ENCODE peak calls at places on chromosome 9, in seven cellular contexts. K is colonic mucosa, W is endodermal cell, J is fibroblast of lung, V is PC-3, H is Karpas-422, Q is GM23248. I is an unnamed sample.

GRCh38 chr9:111831371-111832108 is 36.8 kb upstream of the SHOC1 start:
- DNase-seq in J (no peak), K (no peak), Q (no peak), W (no peak), V (no peak), H (no peak), I (no peak)

GRCh38 chr9:105309531-105309931 is 65.1 kb downstream of the SLC44A1 start:
- DNase-seq in V (no peak), W (no peak), Q (peak; percentile 78), H (no peak), J (no peak), K (no peak), I (no peak)

GRCh38 chr9:27799326-27799725 is 226.0 kb upstream of the C9orf72 start:
- DNase-seq in V (no peak), J (no peak), W (no peak), H (no peak), Q (no peak), K (no peak), I (no peak)

GRCh38 chr9:132283863-132284262 is 70.9 kb downstream of the SETX start:
- DNase-seq in W (no peak), V (no peak), J (peak; percentile 29), H (no peak), Q (peak; percentile 45), K (no peak), I (no peak)

GRCh38 chr9:88968799-88969198 is 22.5 kb upstream of the S1PR3 start:
- DNase-seq in Q (no peak), K (no peak), H (no peak), W (no peak), V (no peak), J (no peak), I (no peak)

GRCh38 chr9:5269249-5269715 is 35.2 kb downstream of the RLN2 start:
- DNase-seq in W (peak; percentile 63), Q (peak; percentile 19), J (no peak), V (peak; percentile 74), K (no peak), H (peak; percentile 33), I (peak; percentile 78)

GRCh38 chr9:110048976-110049698 is 158.8 kb downstream of the C9orf152 start:
- DNase-seq in H (peak; percentile 44), V (peak; percentile 35), J (peak; percentile 50), W (peak; percentile 75), K (peak; percentile 30), Q (peak; percentile 66), I (peak; percentile 27)

GRCh38 chr9:70131296-70131695 is 87.6 kb downstream of the MAMDC2 start:
- DNase-seq in H (no peak), J (no peak), Q (no peak), K (no peak), W (no peak), V (no peak), I (no peak)

GRCh38 chr9:89360465-89360864 is 42.2 kb downstream of the SECISBP2 start:
- DNase-seq in V (no peak), W (peak; percentile 48), H (no peak), K (no peak), J (no peak), Q (no peak), I (no peak)

GRCh38 chr9:31119882-31120481 is 1264.5 kb upstream of the ACO1 start:
- DNase-seq in K (no peak), V (peak; percentile 32), Q (peak; percentile 49), J (peak; percentile 51), H (peak; percentile 68), W (peak; percentile 58), I (peak; percentile 43)

GRCh38 chr9:101536351-101536750 is 2.7 kb downstream of the RNF20 start:
- DNase-seq in W (no peak), K (no peak), Q (peak; percentile 71), J (peak; percentile 50), V (peak; percentile 68), H (no peak), I (no peak)

GRCh38 chr9:7103382-7104170 is 345.8 kb downstream of the KDM4C start:
- DNase-seq in Q (no peak), J (peak; percentile 14), W (peak; percentile 65), K (no peak), H (no peak), V (peak; percentile 6), I (no peak)

GRCh38 chr9:133375116-133375723 is 640 bp downstream of the SURF4 start:
- DNase-seq in H (peak; percentile 68), Q (peak; percentile 77), V (no peak), W (peak; percentile 63), J (peak; percentile 44), K (peak; percentile 73), I (peak; percentile 40)

GRCh38 chr9:120570296-120570695 is 9.7 kb downstream of the CDK5RAP2 start:
- DNase-seq in J (no peak), W (no peak), H (no peak), V (no peak), Q (no peak), K (no peak), I (no peak)

GRCh38 chr9:84317563-84317962 is 23.0 kb downstream of the SLC28A3 start:
- DNase-seq in K (no peak), V (no peak), H (peak; percentile 45), Q (no peak), J (no peak), W (no peak), I (no peak)

GRCh38 chr9:124828679-124829669 is 24.3 kb upstream of the WDR38 start:
- DNase-seq in K (no peak), H (no peak), J (no peak), W (no peak), Q (no peak), V (no peak), I (no peak)

GRCh38 chr9:117430813-117431212 is 16.0 kb upstream of the ASTN2 start:
- DNase-seq in H (no peak), Q (no peak), W (no peak), J (no peak), K (no peak), V (no peak), I (no peak)

GRCh38 chr9:132820545-132820944 is 57.5 kb downstream of the AK8 start:
- DNase-seq in V (no peak), K (no peak), Q (no peak), J (no peak), H (no peak), W (no peak), I (no peak)

GRCh38 chr9:96758845-96759673 is 18.8 kb downstream of the ZNF510 start:
- DNase-seq in W (no peak), Q (peak; percentile 24), V (no peak), K (no peak), J (peak; percentile 26), H (no peak), I (no peak)

GRCh38 chr9:70949239-70949638 is 172.2 kb downstream of the TRPM3 start:
- DNase-seq in W (no peak), J (no peak), V (no peak), K (no peak), H (no peak), Q (no peak), I (peak; percentile 30)

GRCh38 chr9:88011005-88011766 is 36.9 kb upstream of the CDK20 start:
- DNase-seq in K (no peak), J (peak; percentile 32), Q (peak; percentile 35), H (no peak), V (peak; percentile 43), W (no peak), I (no peak)

GRCh38 chr9:119044801-119045200 is 324.4 kb downstream of the BRINP1 start:
- DNase-seq in W (no peak), K (no peak), H (no peak), V (no peak), Q (peak; percentile 73), J (no peak), I (no peak)

GRCh38 chr9:94632736-94633135 is 6.6 kb downstream of the FBP1 start:
- DNase-seq in K (no peak), J (no peak), W (peak; percentile 23), Q (peak; percentile 38), H (no peak), V (no peak), I (no peak)

GRCh38 chr9:95182854-95183563 is 134.5 kb downstream of the FANCC start:
- DNase-seq in W (peak; percentile 84), K (no peak), H (peak; percentile 16), Q (no peak), J (no peak), V (no peak), I (no peak)

GRCh38 chr9:97695390-97695789 is 1.8 kb downstream of the XPA start:
- DNase-seq in K (no peak), W (no peak), V (no peak), Q (no peak), J (no peak), H (no peak), I (no peak)

GRCh38 chr9:12955510-12956163 is 180.8 kb downstream of the LURAP1L start:
- DNase-seq in Q (no peak), K (no peak), J (no peak), W (peak; percentile 90), V (no peak), H (no peak), I (peak; percentile 77)

GRCh38 chr9:132572921-132573320 is 9.5 kb upstream of the BARHL1 start:
- DNase-seq in K (no peak), H (no peak), V (peak; percentile 1), J (no peak), Q (peak; percentile 39), W (no peak), I (no peak)

GRCh38 chr9:34664281-34665108 is 2.0 kb upstream of the CCL27 start:
- DNase-seq in K (peak; percentile 91), V (peak; percentile 65), Q (peak; percentile 90), J (peak; percentile 69), H (peak; percentile 91), W (peak; percentile 97), I (peak; percentile 84)

GRCh38 chr9:4297795-4298254 is 2.0 kb downstream of the GLIS3 start:
- DNase-seq in K (peak; percentile 66), H (peak; percentile 46), V (peak; percentile 57), Q (peak; percentile 81), J (peak; percentile 81), W (peak; percentile 93), I (peak; percentile 67)

GRCh38 chr9:108568093-108568492 is 287.7 kb downstream of the ACTL7B start:
- DNase-seq in W (no peak), Q (no peak), J (no peak), V (peak; percentile 43), H (no peak), K (no peak), I (no peak)

GRCh38 chr9:135240871-135241311 is 153.4 kb downstream of the OLFM1 start:
- DNase-seq in W (peak; percentile 29), V (no peak), K (no peak), Q (no peak), J (no peak), H (no peak), I (no peak)
- H3K9me3 ChIP-seq in W (no peaks in the 10 kb centered on the region), V (no peaks in the 10 kb centered on the region), K (no peaks in the 10 kb centered on the region), Q (no peaks in the 10 kb centered on the region), J (no peaks in the 10 kb centered on the region), H (no peaks in the 10 kb centered on the region), I (no peaks in the 10 kb centered on the region)

GRCh38 chr9:81871695-81872094 is 56.5 kb upstream of the SPATA31D4 start:
- DNase-seq in H (no peak), K (no peak), V (peak; percentile 58), J (peak; percentile 46), Q (peak; percentile 88), W (no peak), I (no peak)
- H3K9ac ChIP-seq in H (no peak overlapping the region), K (no peak overlapping the region), V (no peak overlapping the region), J (no peak overlapping the region), Q (peak overlapping the region; percentile 29), W (no peak overlapping the region), I (no peak overlapping the region)

GRCh38 chr9:121748080-121748479 is 96.6 kb downstream of the DAB2IP start:
- DNase-seq in H (no peak), Q (peak; percentile 70), V (no peak), J (no peak), W (no peak), K (no peak), I (no peak)
- H3K4me3 ChIP-seq in H (no peak overlapping the region), Q (no peak overlapping the region), V (no peak overlapping the region), J (no peak overlapping the region), W (no peak overlapping the region), K (no peak overlapping the region), I (no peak overlapping the region)

GRCh38 chr9:135770203-135770535 is 68.2 kb downstream of the KCNT1 start:
- DNase-seq in W (no peak), V (no peak), J (no peak), K (no peak), Q (no peak), H (no peak), I (no peak)
- H3K9me3 ChIP-seq in W (no peaks in the 10 kb centered on the region), V (no peaks in the 10 kb centered on the region), J (peaks cover 2% of the 10 kb centered on the region), K (no peaks in the 10 kb centered on the region), Q (no peaks in the 10 kb centered on the region), H (no peaks in the 10 kb centered on the region), I (no peaks in the 10 kb centered on the region)

I was measured in MM.1S.